ENCODE peak calls at places on chromosomes 3 and 15, in six cellular contexts. One of them, this sample, is unnamed.

GRCh38 chr15:28178290-28178689 is 79.2 kb upstream of the OCA2 start:
- DNase-seq in CD8-positive, alpha-beta memory T cell: no peak
- DNase-seq in RKO: no peak
- DNase-seq in breast epithelium: no peak
- DNase-seq in fibroblast of lung: no peak
- DNase-seq in ureter: no peak
- DNase-seq in this sample: no peak

GRCh38 chr3:131794766-131795381 is 239.9 kb downstream of the CPNE4 start:
- DNase-seq in CD8-positive, alpha-beta memory T cell: no peak
- DNase-seq in breast epithelium: no peak
- DNase-seq in ureter: peak; percentile 44
- DNase-seq in RKO: peak; percentile 65
- DNase-seq in fibroblast of lung: peak; percentile 74
- DNase-seq in this sample: no peak

GRCh38 chr3:184005981-184006507 is 11.6 kb downstream of the ABCC5 start:
- DNase-seq in CD8-positive, alpha-beta memory T cell: no peak
- DNase-seq in fibroblast of lung: peak; percentile 35
- DNase-seq in RKO: no peak
- DNase-seq in breast epithelium: peak; percentile 52
- DNase-seq in ureter: peak; percentile 76
- DNase-seq in this sample: no peak

GRCh38 chr3:102536479-102536878 is 101.7 kb downstream of the ZPLD1 start:
- DNase-seq in fibroblast of lung: peak; percentile 58
- DNase-seq in breast epithelium: no peak
- DNase-seq in ureter: no peak
- DNase-seq in CD8-positive, alpha-beta memory T cell: no peak
- DNase-seq in RKO: peak; percentile 78
- DNase-seq in this sample: no peak

GRCh38 chr3:45915518-45916231 is 27.6 kb upstream of the CXCR6 start:
- DNase-seq in breast epithelium: no peak
- DNase-seq in CD8-positive, alpha-beta memory T cell: peak; percentile 80
- DNase-seq in RKO: peak; percentile 6
- DNase-seq in fibroblast of lung: peak; percentile 66
- DNase-seq in ureter: no peak
- DNase-seq in this sample: peak; percentile 64

GRCh38 chr15:74032606-74033561 is 38.4 kb downstream of the PML start:
- DNase-seq in breast epithelium: no peak
- DNase-seq in fibroblast of lung: no peak
- DNase-seq in RKO: no peak
- DNase-seq in ureter: no peak
- DNase-seq in CD8-positive, alpha-beta memory T cell: no peak
- DNase-seq in this sample: no peak

GRCh38 chr3:99845335-99845734 is 27.7 kb downstream of the CMSS1 start:
- DNase-seq in RKO: no peak
- DNase-seq in CD8-positive, alpha-beta memory T cell: no peak
- DNase-seq in ureter: no peak
- DNase-seq in fibroblast of lung: no peak
- DNase-seq in breast epithelium: no peak
- DNase-seq in this sample: no peak

GRCh38 chr3:113758389-113759029 is 11.7 kb downstream of the ATP6V1A start:
- DNase-seq in fibroblast of lung: no peak
- DNase-seq in breast epithelium: no peak
- DNase-seq in RKO: peak; percentile 47
- DNase-seq in CD8-positive, alpha-beta memory T cell: no peak
- DNase-seq in ureter: no peak
- DNase-seq in this sample: no peak

GRCh38 chr3:78161736-78162135 is 1121.8 kb downstream of the ROBO2 start:
- DNase-seq in CD8-positive, alpha-beta memory T cell: no peak
- DNase-seq in RKO: no peak
- DNase-seq in ureter: no peak
- DNase-seq in fibroblast of lung: no peak
- DNase-seq in breast epithelium: no peak
- DNase-seq in this sample: no peak

GRCh38 chr3:23518441-23518840 is 287.3 kb upstream of the UBE2E1 start:
- DNase-seq in breast epithelium: no peak
- DNase-seq in RKO: no peak
- DNase-seq in ureter: no peak
- DNase-seq in CD8-positive, alpha-beta memory T cell: no peak
- DNase-seq in fibroblast of lung: no peak
- DNase-seq in this sample: no peak

GRCh38 chr3:148629006-148629405 is 68.7 kb upstream of the AGTR1 start:
- DNase-seq in CD8-positive, alpha-beta memory T cell: no peak
- DNase-seq in fibroblast of lung: no peak
- DNase-seq in breast epithelium: no peak
- DNase-seq in RKO: no peak
- DNase-seq in ureter: no peak
- DNase-seq in this sample: no peak

GRCh38 chr3:179681492-179682263 is 28.8 kb downstream of the USP13 start:
- DNase-seq in CD8-positive, alpha-beta memory T cell: no peak
- DNase-seq in ureter: no peak
- DNase-seq in fibroblast of lung: no peak
- DNase-seq in RKO: no peak
- DNase-seq in breast epithelium: no peak
- DNase-seq in this sample: no peak

GRCh38 chr3:36877930-36878685 is 66.7 kb downstream of the TRANK1 start:
- DNase-seq in ureter: no peak
- DNase-seq in RKO: no peak
- DNase-seq in fibroblast of lung: no peak
- DNase-seq in CD8-positive, alpha-beta memory T cell: no peak
- DNase-seq in breast epithelium: no peak
- DNase-seq in this sample: no peak

GRCh38 chr3:29324180-29324651 is 43.3 kb downstream of the RBMS3 start:
- DNase-seq in RKO: no peak
- DNase-seq in breast epithelium: no peak
- DNase-seq in ureter: peak; percentile 49
- DNase-seq in fibroblast of lung: peak; percentile 43
- DNase-seq in CD8-positive, alpha-beta memory T cell: no peak
- DNase-seq in this sample: no peak

GRCh38 chr3:178777718-178778411 is 241.6 kb downstream of the KCNMB2 start:
- DNase-seq in breast epithelium: no peak
- DNase-seq in CD8-positive, alpha-beta memory T cell: no peak
- DNase-seq in fibroblast of lung: no peak
- DNase-seq in ureter: no peak
- DNase-seq in RKO: peak; percentile 83
- DNase-seq in this sample: no peak

GRCh38 chr3:31077826-31078225 is 183.4 kb upstream of the GADL1 start:
- DNase-seq in breast epithelium: no peak
- DNase-seq in fibroblast of lung: no peak
- DNase-seq in RKO: no peak
- DNase-seq in ureter: no peak
- DNase-seq in CD8-positive, alpha-beta memory T cell: no peak
- DNase-seq in this sample: no peak

GRCh38 chr15:85750807-85751730 is 43.7 kb downstream of the KLHL25 start:
- DNase-seq in breast epithelium: peak; percentile 18
- DNase-seq in CD8-positive, alpha-beta memory T cell: no peak
- DNase-seq in fibroblast of lung: peak; percentile 14
- DNase-seq in ureter: no peak
- DNase-seq in RKO: no peak
- DNase-seq in this sample: no peak

GRCh38 chr3:78867409-78868372 is 900.1 kb downstream of the ROBO1 start:
- DNase-seq in RKO: no peak
- DNase-seq in CD8-positive, alpha-beta memory T cell: no peak
- DNase-seq in breast epithelium: no peak
- DNase-seq in ureter: no peak
- DNase-seq in fibroblast of lung: peak; percentile 77
- DNase-seq in this sample: no peak

GRCh38 chr15:75104804-75105557 is 81.6 kb downstream of the PPCDC start:
- DNase-seq in breast epithelium: peak; percentile 60
- DNase-seq in fibroblast of lung: peak; percentile 89
- DNase-seq in CD8-positive, alpha-beta memory T cell: peak; percentile 47
- DNase-seq in RKO: peak; percentile 26
- DNase-seq in ureter: no peak
- DNase-seq in this sample: no peak

GRCh38 chr15:49814709-49815108 is 193.9 kb downstream of the DTWD1 start:
- DNase-seq in ureter: no peak
- DNase-seq in CD8-positive, alpha-beta memory T cell: no peak
- DNase-seq in RKO: no peak
- DNase-seq in breast epithelium: no peak
- DNase-seq in fibroblast of lung: no peak
- DNase-seq in this sample: no peak

GRCh38 chr3:189883113-189883753 is 237.5 kb downstream of the P3H2 start:
- DNase-seq in ureter: no peak
- DNase-seq in CD8-positive, alpha-beta memory T cell: no peak
- DNase-seq in RKO: no peak
- DNase-seq in breast epithelium: no peak
- DNase-seq in fibroblast of lung: no peak
- DNase-seq in this sample: no peak

GRCh38 chr3:181176610-181177009 is 187.1 kb upstream of the DNAJC19 start:
- DNase-seq in ureter: peak; percentile 74
- DNase-seq in RKO: peak; percentile 67
- DNase-seq in fibroblast of lung: peak; percentile 43
- DNase-seq in breast epithelium: peak; percentile 31
- DNase-seq in CD8-positive, alpha-beta memory T cell: no peak
- DNase-seq in this sample: no peak

GRCh38 chr3:7876741-7877297 is 624.8 kb upstream of the LMCD1 start:
- DNase-seq in ureter: no peak
- DNase-seq in CD8-positive, alpha-beta memory T cell: no peak
- DNase-seq in fibroblast of lung: no peak
- DNase-seq in breast epithelium: no peak
- DNase-seq in RKO: no peak
- DNase-seq in this sample: no peak

GRCh38 chr3:107062310-107062709 is 314.9 kb upstream of the CCDC54 start:
- DNase-seq in ureter: no peak
- DNase-seq in breast epithelium: no peak
- DNase-seq in CD8-positive, alpha-beta memory T cell: no peak
- DNase-seq in fibroblast of lung: no peak
- DNase-seq in RKO: no peak
- DNase-seq in this sample: no peak

GRCh38 chr3:127970966-127971592 is 56.0 kb downstream of the KBTBD12 start:
- DNase-seq in breast epithelium: peak; percentile 23
- DNase-seq in fibroblast of lung: peak; percentile 67
- DNase-seq in CD8-positive, alpha-beta memory T cell: no peak
- DNase-seq in ureter: no peak
- DNase-seq in RKO: peak; percentile 72
- DNase-seq in this sample: no peak

GRCh38 chr3:173690542-173690941 is 293.0 kb downstream of the NLGN1 start:
- DNase-seq in RKO: no peak
- DNase-seq in fibroblast of lung: peak; percentile 11
- DNase-seq in ureter: no peak
- DNase-seq in CD8-positive, alpha-beta memory T cell: no peak
- DNase-seq in breast epithelium: no peak
- DNase-seq in this sample: no peak

GRCh38 chr3:128052831-128053419 is 688 bp downstream of the SEC61A1 start:
- DNase-seq in breast epithelium: no peak
- DNase-seq in ureter: no peak
- DNase-seq in fibroblast of lung: peak; percentile 28
- DNase-seq in CD8-positive, alpha-beta memory T cell: no peak
- DNase-seq in RKO: peak; percentile 53
- DNase-seq in this sample: no peak